ENCODE peak calls at places on chromosomes 13 and 19, in five cellular contexts. G, O, E, A and Q are unnamed samples.

GRCh38 chr13:105370011-105370645 is 1165.3 kb downstream of the EFNB2 start:
- DNase-seq in G (no peak), O (no peak), E (no peak), A (no peak), Q (no peak)

GRCh38 chr19:11587973-11588631 is 9.2 kb upstream of the ZNF627 start:
- DNase-seq in G (no peak), O (no peak), E (no peak), A (no peak), Q (no peak)

GRCh38 chr19:45978156-45978555 is 4.5 kb upstream of the NOVA2 start:
- DNase-seq in G (no peak), O (no peak), E (no peak), A (no peak), Q (no peak)

GRCh38 chr19:39870171-39870971 is 24.2 kb upstream of the FBL start:
- DNase-seq in G (no peak), O (no peak), E (no peak), A (no peak), Q (no peak)

GRCh38 chr19:6802336-6803035 is 30.0 kb downstream of the VAV1 start:
- DNase-seq in G (no peak), O (peak; percentile 78), E (no peak), A (no peak), Q (no peak)

GRCh38 chr13:32016119-32016518 is 15.5 kb upstream of the FRY start:
- DNase-seq in G (no peak), O (no peak), E (no peak), A (no peak), Q (no peak)

GRCh38 chr13:48828962-48829405 is 146.7 kb upstream of the FNDC3A start:
- DNase-seq in G (no peak), O (no peak), E (no peak), A (peak; percentile 8), Q (no peak)

GRCh38 chr19:47186337-47187022 is 44.5 kb downstream of the BBC3 start:
- DNase-seq in G (no peak), O (peak; percentile 89), E (no peak), A (no peak), Q (no peak)

GRCh38 chr19:43664008-43664407 is 6.0 kb downstream of the PLAUR start:
- DNase-seq in G (no peak), O (peak; percentile 35), E (no peak), A (no peak), Q (no peak)

GRCh38 chr13:29865934-29866333 is 15.5 kb upstream of the UBL3 start:
- DNase-seq in G (no peak), O (no peak), E (no peak), A (no peak), Q (no peak)

DNA sequence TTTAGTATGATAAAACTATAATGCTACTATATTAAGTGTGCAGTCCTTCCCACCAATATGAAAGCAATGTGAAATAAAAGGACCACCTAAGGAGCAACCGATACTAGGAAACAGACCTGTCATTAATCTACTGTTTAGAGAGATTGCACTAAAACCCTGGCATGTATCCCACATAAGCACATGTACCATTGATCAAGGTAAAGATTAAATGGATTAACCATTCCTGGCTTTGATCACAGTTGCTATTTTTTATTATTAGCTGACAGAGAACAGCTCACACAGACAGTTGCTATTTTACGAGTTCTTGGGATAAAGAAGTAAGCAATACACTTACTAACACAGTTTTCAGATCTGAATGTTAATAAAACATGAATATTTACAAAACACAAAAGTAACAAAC is 57.7 kb upstream of the ZDHHC20 start:
- DNase-seq in G (no peak), O (no peak), E (no peak), A (no peak), Q (no peak)
- TF ChIP-seq SUZ12 in G (no peak), O (no peak), E (no peak), A (no peak), Q (no peak)

DNA sequence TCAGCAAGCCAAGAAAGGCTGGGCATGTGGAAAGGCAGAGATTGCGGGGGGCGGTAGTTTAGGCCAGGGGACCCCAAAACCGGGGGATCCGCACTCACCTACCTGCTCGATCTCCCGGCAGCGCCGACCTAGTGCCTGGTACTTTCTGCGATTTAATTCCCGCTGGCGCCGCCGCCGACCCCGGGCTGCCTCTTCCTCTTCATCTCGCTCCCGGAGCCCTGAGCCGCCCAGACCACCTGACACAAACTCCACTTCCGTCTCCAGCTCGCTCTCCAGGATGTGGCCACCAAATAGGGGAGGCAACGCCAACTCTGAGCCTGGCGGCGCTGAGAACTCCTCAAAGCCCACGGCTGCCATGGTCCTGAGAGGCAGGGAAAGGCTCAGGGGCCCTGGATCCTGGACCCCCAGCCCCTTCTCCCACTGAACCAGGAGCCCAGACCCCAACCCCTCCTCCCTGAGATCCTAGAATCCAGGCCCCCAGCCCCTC is 1.1 kb downstream of the TFPT start:
- DNase-seq in G (no peak), O (no peak), E (no peak), A (no peak), Q (no peak)
- TF ChIP-seq SUZ12 in G (no peak), O (no peak), E (no peak), A (no peak), Q (no peak)

DNA sequence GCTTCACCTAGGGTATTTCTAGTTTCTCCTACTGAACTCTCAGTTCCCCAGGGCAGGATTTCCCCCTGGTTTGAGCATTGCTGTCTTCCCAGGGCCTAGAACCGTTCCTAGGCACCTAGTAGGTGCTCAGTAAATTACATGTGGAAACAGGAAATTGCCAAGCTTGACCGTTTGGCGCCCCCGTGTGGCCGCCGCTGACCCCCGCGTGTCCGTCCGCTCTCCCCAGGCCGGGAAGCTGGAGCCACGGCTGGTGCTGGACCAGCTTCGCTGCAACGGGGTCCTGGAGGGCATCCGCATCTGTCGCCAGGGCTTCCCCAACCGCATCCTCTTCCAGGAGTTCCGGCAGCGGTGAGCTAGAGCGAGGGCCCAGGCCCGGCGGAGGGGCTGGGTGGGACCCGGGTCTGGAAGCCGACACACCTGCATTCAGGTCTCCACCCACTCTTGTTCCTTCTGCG is 55.5 kb downstream of the MYH14 start:
- DNase-seq in G (no peak), O (no peak), E (peak; percentile 36), A (no peak), Q (peak; percentile 70)
- TF ChIP-seq SUZ12 in G (no peak), O (no peak), E (no peak), A (no peak), Q (no peak)

DNA sequence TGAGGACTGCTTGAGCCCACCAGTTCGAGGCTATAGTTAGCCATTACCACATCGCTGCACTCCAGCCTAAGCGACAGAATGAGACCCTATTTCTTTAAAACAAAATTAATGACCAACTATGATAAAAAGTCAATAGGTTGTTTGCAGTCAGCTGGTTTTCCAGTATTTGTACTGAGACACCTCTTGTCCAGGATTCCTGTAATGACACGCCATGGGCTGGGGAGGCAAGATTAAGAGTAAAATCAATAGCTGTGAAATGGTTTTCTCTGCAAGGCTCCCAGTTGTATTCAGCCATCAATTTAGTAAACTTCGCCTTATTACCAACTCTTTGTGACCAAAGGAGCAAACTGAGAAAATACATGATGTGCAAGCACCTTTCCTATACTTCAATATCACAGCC is 29.5 kb downstream of the STK24 start:
- DNase-seq in G (no peak), O (no peak), E (no peak), A (no peak), Q (no peak)
- TF ChIP-seq SUZ12 in G (no peak), O (no peak), E (no peak), A (no peak), Q (no peak)

GRCh38 chr13:47005761-47006414 is 109.0 kb upstream of the HTR2A start:
- DNase-seq in G (no peak), O (no peak), E (no peak), A (no peak), Q (no peak)
- TF ChIP-seq SUZ12 in G (no peak), O (no peak), E (no peak), A (no peak), Q (no peak)

DNA sequence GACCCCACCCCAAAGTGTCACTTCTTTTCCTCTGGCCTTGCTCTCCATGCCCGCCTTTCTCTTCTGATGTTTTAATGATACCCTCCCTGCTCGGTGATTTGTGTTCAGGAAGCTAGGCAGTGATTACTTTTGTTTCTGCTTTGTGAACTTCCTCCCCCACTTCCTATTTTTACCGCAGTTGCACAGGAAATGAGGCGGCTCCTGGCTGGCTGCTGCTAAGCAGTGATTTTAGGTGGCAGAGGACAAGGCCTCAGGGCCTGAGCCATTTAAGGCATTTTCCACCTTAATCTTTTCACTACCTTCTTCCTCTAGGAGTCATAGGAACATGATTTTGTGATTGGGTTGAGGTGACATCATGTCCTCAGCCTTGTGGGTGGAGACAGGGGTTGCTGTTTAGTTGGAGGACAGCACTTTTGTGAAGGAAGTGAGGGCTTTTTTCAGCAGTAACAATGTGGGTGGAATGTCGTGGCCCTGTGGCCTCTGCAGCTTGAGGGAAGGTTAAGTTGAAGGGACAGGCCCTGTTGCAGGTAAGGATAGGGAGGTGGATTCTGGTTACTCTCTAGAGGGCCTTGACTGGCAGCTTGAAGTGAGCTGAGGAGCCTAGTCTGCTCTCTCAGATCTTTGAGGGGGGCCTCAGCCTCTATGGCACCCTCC is 15.7 kb downstream of the GARRE1 start:
- DNase-seq in G (peak; percentile 46), O (peak; percentile 62), E (no peak), A (no peak), Q (peak; percentile 31)
- TF ChIP-seq SUZ12 in G (no peak), O (no peak), E (no peak), A (no peak), Q (no peak)

GRCh38 chr19:42121666-42122069 is 10.6 kb downstream of the POU2F2 start:
- DNase-seq in G (no peak), O (peak; percentile 52), E (no peak), A (no peak), Q (no peak)

GRCh38 chr19:42121036-42121621 is 11.1 kb downstream of the POU2F2 start:
- DNase-seq in G (no peak), O (no peak), E (no peak), A (no peak), Q (no peak)

GRCh38 chr19:42123765-42124164 is 8.5 kb downstream of the POU2F2 start:
- DNase-seq in G (no peak), O (no peak), E (no peak), A (no peak), Q (no peak)

GRCh38 chr19:42124386-42124901 is 7.8 kb downstream of the POU2F2 start:
- DNase-seq in G (no peak), O (no peak), E (no peak), A (no peak), Q (no peak)

DNA sequence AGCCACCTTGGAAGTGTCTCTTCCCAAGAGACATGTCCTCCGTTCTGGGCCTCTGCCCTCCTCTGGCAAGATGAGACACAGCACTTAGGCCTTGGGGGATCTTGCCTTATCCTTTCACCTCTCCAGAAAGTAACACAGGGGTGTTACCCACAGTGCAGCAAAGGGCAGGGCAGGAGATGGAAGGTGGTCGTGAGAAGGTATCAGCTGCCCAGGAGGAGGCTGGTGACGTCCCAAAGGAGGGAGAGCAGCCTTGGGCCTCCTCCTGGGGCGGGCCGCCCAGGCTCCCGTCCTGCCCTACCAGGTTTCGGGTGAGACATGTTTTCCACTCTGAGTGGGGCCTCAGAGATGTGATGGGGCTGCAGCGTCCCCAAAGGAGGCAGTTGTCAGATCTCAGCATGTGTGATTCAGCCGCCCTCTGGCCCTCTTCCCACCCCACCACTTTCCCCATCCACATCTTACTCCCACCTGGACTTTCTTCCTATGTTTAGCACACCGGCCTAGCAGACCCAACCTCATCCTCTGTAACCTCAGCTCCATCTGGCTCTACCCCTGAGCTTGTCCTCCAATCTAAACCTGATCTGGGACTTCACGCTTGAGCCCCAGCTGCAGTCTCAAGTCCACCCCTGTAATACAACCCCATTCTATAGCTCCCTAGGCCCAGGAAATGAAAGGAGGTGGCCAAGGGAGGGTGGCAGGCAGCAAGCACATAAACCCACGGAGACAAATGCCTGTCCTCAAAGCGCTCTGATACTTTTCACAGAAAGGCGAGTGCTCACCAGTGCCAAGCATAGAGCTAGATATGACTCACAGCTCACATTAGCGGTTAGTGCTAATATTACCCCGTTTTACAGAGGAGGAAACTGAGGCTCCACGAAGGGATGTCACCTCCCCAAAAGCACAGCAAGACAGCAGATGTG is 9.3 kb downstream of the POU2F2 start:
- DNase-seq in G (no peak), O (peak; percentile 68), E (no peak), A (no peak), Q (no peak)
- TF ChIP-seq SUZ12 in G (no peak), O (no peak), E (no peak), A (no peak), Q (no peak)